ENCODE peak calls at places on chromosome 1, in five cellular contexts. A is brain microvascular endothelial cell; U is CD8-positive, alpha-beta T cell; G is BJ; Q is Peyer's patch. D is an unnamed sample.
A peak's percentile ranks its signal among the peaks of the same experiment; 100 is the strongest.

GRCh38 chr1:17553970-17554369 is 14.5 kb downstream of the ARHGEF10L start:
- DNase-seq in A (peak; percentile 67), U (no peak), G (no peak), Q (no peak), D (peak; percentile 37)

GRCh38 chr1:26353976-26354820 is at the start of gene CRYBG2:
- DNase-seq in A (no peak), U (no peak), G (no peak), Q (peak; percentile 82), D (no peak)

GRCh38 chr1:186829679-186830587 is 1.2 kb downstream of the PLA2G4A start:
- DNase-seq in A (no peak), U (no peak), G (no peak), Q (no peak), D (no peak)

GRCh38 chr1:25703671-25704637 is 87.4 kb downstream of the MAN1C1 start:
- DNase-seq in A (no peak), U (peak; percentile 47), G (no peak), Q (no peak), D (no peak)

GRCh38 chr1:38815903-38816627 is 43.5 kb downstream of the RRAGC start:
- DNase-seq in A (no peak), U (no peak), G (no peak), Q (no peak), D (no peak)

GRCh38 chr1:52263153-52263910 is 102.7 kb downstream of the CC2D1B start:
- DNase-seq in A (no peak), U (no peak), G (no peak), Q (no peak), D (no peak)

GRCh38 chr1:193609592-193609991 is 423.2 kb upstream of the B3GALT2 start:
- DNase-seq in A (no peak), U (no peak), G (no peak), Q (no peak), D (no peak)

GRCh38 chr1:85343612-85344255 is 67.3 kb upstream of the BCL10 start:
- DNase-seq in A (no peak), U (no peak), G (peak; percentile 88), Q (no peak), D (no peak)

GRCh38 chr1:151888972-151889570 is 20.2 kb downstream of the THEM4 start:
- DNase-seq in A (no peak), U (no peak), G (no peak), Q (no peak), D (no peak)

GRCh38 chr1:49971088-49971487 is 52.7 kb downstream of the AGBL4 start:
- DNase-seq in A (no peak), U (no peak), G (no peak), Q (no peak), D (no peak)

GRCh38 chr1:152654110-152654509 is 9.1 kb upstream of the LCE2D start:
- DNase-seq in A (peak; percentile 47), U (no peak), G (no peak), Q (no peak), D (no peak)

GRCh38 chr1:85283475-85284199 is 7.2 kb upstream of the BCL10 start:
- DNase-seq in A (no peak), U (no peak), G (no peak), Q (peak; percentile 81), D (no peak)

GRCh38 chr1:35554261-35555211 is 2.7 kb downstream of the KIAA0319L start:
- DNase-seq in A (no peak), U (no peak), G (no peak), Q (no peak), D (no peak)

GRCh38 chr1:21048462-21048861 is 128.2 kb downstream of the EIF4G3 start:
- DNase-seq in A (no peak), U (no peak), G (no peak), Q (no peak), D (no peak)

GRCh38 chr1:44237721-44238457 is 24.6 kb downstream of the DMAP1 start:
- DNase-seq in A (peak; percentile 18), U (peak; percentile 60), G (peak; percentile 52), Q (peak; percentile 81), D (peak; percentile 72)

GRCh38 chr1:207868252-207868768 is 42.6 kb downstream of the CD34 start:
- DNase-seq in A (peak; percentile 27), U (peak; percentile 37), G (no peak), Q (no peak), D (no peak)

GRCh38 chr1:216140650-216141547 is 282.3 kb downstream of the USH2A start:
- DNase-seq in A (no peak), U (no peak), G (no peak), Q (no peak), D (no peak)

GRCh38 chr1:165408518-165408917 is 36.4 kb downstream of the RXRG start:
- DNase-seq in A (peak; percentile 20), U (no peak), G (no peak), Q (no peak), D (peak; percentile 58)

GRCh38 chr1:193971595-193971994 is 785.2 kb upstream of the B3GALT2 start:
- DNase-seq in A (peak; percentile 90), U (no peak), G (peak; percentile 1), Q (no peak), D (no peak)

GRCh38 chr1:46458190-46458589 is 31.4 kb upstream of the DMBX1 start:
- DNase-seq in A (no peak), U (no peak), G (no peak), Q (no peak), D (no peak)
- TF ChIP-seq CTCF in A (no peak), U (no peak), G (no peak), Q (no peak), D (no peak)

GRCh38 chr1:168476588-168477379 is 67.0 kb downstream of the XCL2 start:
- DNase-seq in A (no peak), U (no peak), G (no peak), Q (no peak), D (no peak)
- H3K4me3 ChIP-seq in A (no peak overlapping the region), U (no peak overlapping the region), G (no peak overlapping the region), Q (no peak overlapping the region), D (no peak overlapping the region)

DNA sequence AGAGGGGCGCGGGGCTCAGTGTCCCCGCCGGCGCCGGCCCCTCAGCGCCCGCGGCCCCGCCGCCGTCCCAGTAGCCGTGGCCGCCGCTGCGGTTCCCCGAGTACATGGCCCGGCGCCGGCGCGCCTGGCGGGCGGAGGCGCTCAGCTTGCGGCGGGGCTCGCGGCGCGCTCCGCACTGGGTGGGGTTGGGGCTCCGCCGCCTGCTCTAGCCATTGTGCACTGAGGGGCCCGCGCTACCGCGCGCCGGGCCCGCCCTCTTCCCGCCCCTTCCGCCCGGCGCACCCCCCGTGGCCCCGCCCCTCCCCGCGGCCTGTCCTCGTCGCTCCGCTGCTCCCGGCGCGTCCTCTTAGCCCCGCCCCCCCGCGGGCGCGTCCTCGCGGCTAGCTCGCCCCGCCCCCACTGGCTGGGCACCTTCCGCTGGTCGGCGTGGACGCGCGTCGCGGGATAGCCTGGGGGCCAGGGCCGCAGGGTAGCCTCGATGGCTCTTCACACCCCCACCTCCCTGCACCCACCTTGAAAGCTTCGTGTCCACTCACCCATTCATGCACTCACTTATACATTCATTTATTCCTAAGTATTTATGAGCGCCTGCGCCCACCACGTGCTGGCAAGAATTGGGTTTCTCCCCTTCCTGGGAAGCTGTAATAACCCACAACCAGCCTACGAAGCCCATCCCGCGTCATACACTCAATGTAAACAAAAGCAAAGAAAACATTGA is at the start of the genes CHML and OPN3:
- DNase-seq in A (peak; percentile 76), U (peak; percentile 85), G (peak; percentile 33), Q (peak; percentile 98), D (no peak)
- TF ChIP-seq CTCF in A (no peak), U (no peak), G (no peak), Q (no peak), D (no peak)

GRCh38 chr1:230105245-230105753 is 38.3 kb downstream of the GALNT2 start:
- DNase-seq in A (no peak), U (no peak), G (no peak), Q (no peak), D (no peak)
- H3K4me3 ChIP-seq in A (no peak overlapping the region), U (no peak overlapping the region), G (peak overlapping the region; percentile 1), Q (no peak overlapping the region), D (no peak overlapping the region)

DNA sequence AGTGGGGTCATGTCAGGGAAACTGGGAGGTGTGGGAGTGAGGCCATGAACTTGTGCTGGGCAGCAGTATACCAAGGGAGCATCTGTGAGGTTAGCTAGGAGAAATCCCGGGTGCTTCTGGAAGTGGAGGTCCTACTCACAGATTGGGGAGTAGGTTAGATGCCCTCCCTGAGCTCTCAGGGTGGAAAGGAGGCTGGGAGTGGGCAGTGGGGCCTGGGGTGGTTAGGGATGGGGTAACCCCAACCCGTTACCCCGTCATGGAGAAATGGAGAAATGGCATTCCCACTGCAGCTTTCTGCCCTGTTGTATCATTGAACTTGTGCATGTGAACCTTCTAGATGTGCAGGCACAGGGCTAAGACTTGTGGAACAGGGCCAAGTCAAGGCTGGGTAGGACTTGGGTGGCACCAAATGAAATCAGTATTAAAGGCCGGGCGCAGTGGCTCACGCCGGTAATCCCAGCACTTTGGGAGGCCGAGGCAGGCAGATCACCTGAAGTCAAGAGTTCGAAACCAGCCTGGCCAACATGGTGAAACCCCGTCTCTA is 27.2 kb downstream of the EXOC8 start:
- DNase-seq in A (no peak), U (no peak), G (no peak), Q (no peak), D (no peak)
- TF ChIP-seq CTCF in A (no peak), U (no peak), G (no peak), Q (no peak), D (no peak)

GRCh38 chr1:154154534-154155181 is at the start of gene NUP210L:
- DNase-seq in A (peak; percentile 17), U (no peak), G (no peak), Q (peak; percentile 50), D (no peak)

GRCh38 chr1:154157520-154158306 is 2.8 kb upstream of the NUP210L start:
- DNase-seq in A (peak; percentile 47), U (peak; percentile 83), G (no peak), Q (no peak), D (no peak)

GRCh38 chr1:154159554-154159953 is 4.7 kb upstream of the NUP210L start:
- DNase-seq in A (no peak), U (no peak), G (no peak), Q (no peak), D (no peak)

GRCh38 chr1:154155282-154155681 is 409 bp upstream of the NUP210L start:
- DNase-seq in A (peak; percentile 69), U (no peak), G (no peak), Q (no peak), D (no peak)

GRCh38 chr1:154158307-154159125 is 3.6 kb upstream of the NUP210L start:
- DNase-seq in A (no peak), U (no peak), G (no peak), Q (no peak), D (no peak)
- H3K4me3 ChIP-seq in A (no peak overlapping the region), U (peak overlapping the region; percentile 14), G (no peak overlapping the region), Q (no peak overlapping the region), D (no peak overlapping the region)

GRCh38 chr1:29698033-29698432 is 461.7 kb downstream of the PTPRU start:
- DNase-seq in A (peak; percentile 61), U (no peak), G (no peak), Q (no peak), D (peak; percentile 49)
- TF ChIP-seq CTCF in A (peak; percentile 89), U (no peak), G (peak; percentile 86), Q (no peak), D (peak; percentile 80)